ENCODE peak calls at places on chromosomes 12 and 14, in four cellular contexts. One of them, this sample, is unnamed. For H3K4me1, the result is how much of the 10 kb centered on the place peaks cover.

GRCh38 chr12:87365423-87365822 is 663.8 kb downstream of the C12orf50 start:
- DNase-seq in PC-3: no peak
- DNase-seq in pancreas: no peak
- DNase-seq in CD8-positive, alpha-beta T cell: no peak
- DNase-seq in this sample: no peak

GRCh38 chr12:75000120-75000519 is 209.5 kb downstream of the KCNC2 start:
- DNase-seq in PC-3: no peak
- DNase-seq in pancreas: no peak
- DNase-seq in CD8-positive, alpha-beta T cell: no peak
- DNase-seq in this sample: no peak

GRCh38 chr14:68695326-68695768 is 97.5 kb downstream of the ZFP36L1 start:
- DNase-seq in PC-3: peak
- DNase-seq in pancreas: no peak
- DNase-seq in CD8-positive, alpha-beta T cell: no peak
- DNase-seq in this sample: peak

GRCh38 chr12:68240079-68240478 is 13.3 kb downstream of the IL22 start:
- DNase-seq in PC-3: peak
- DNase-seq in pancreas: no peak
- DNase-seq in CD8-positive, alpha-beta T cell: no peak
- DNase-seq in this sample: no peak

GRCh38 chr14:89186850-89187376 is 230.1 kb downstream of the FOXN3 start:
- DNase-seq in PC-3: peak
- DNase-seq in pancreas: no peak
- DNase-seq in CD8-positive, alpha-beta T cell: no peak
- DNase-seq in this sample: no peak

GRCh38 chr12:102512523-102512922 is 32.2 kb upstream of the IGF1 start:
- DNase-seq in PC-3: no peak
- DNase-seq in pancreas: no peak
- DNase-seq in CD8-positive, alpha-beta T cell: no peak
- DNase-seq in this sample: no peak

GRCh38 chr12:100427078-100427477 is 46.6 kb upstream of the NR1H4 start:
- DNase-seq in PC-3: peak
- DNase-seq in pancreas: no peak
- DNase-seq in CD8-positive, alpha-beta T cell: no peak
- DNase-seq in this sample: no peak

GRCh38 chr14:91249841-91250616 is 5.5 kb upstream of the GPR68 start:
- DNase-seq in PC-3: peak
- DNase-seq in pancreas: no peak
- DNase-seq in CD8-positive, alpha-beta T cell: no peak
- DNase-seq in this sample: no peak

GRCh38 chr14:102325791-102326345 is 6.3 kb downstream of the ZNF839 start:
- DNase-seq in PC-3: no peak
- DNase-seq in pancreas: peak
- DNase-seq in CD8-positive, alpha-beta T cell: no peak
- DNase-seq in this sample: no peak

GRCh38 chr12:42985506-42985905 is 396.0 kb upstream of the PRICKLE1 start:
- DNase-seq in PC-3: no peak
- DNase-seq in pancreas: no peak
- DNase-seq in CD8-positive, alpha-beta T cell: no peak
- DNase-seq in this sample: no peak

GRCh38 chr14:22819191-22819988 is 4.2 kb upstream of the SLC7A7 start:
- DNase-seq in PC-3: peak
- DNase-seq in pancreas: peak
- DNase-seq in CD8-positive, alpha-beta T cell: no peak
- DNase-seq in this sample: no peak
- H3K4me1 ChIP-seq in PC-3: under half
- H3K4me1 ChIP-seq in pancreas: under half
- H3K4me1 ChIP-seq in CD8-positive, alpha-beta T cell: under half
- H3K4me1 ChIP-seq in this sample: under half

GRCh38 chr12:29163146-29163545 is 14.1 kb downstream of the FAR2 start:
- DNase-seq in PC-3: peak
- DNase-seq in pancreas: no peak
- DNase-seq in CD8-positive, alpha-beta T cell: no peak
- DNase-seq in this sample: no peak

GRCh38 chr12:29160230-29160629 is 11.2 kb downstream of the FAR2 start:
- DNase-seq in PC-3: no peak
- DNase-seq in pancreas: no peak
- DNase-seq in CD8-positive, alpha-beta T cell: no peak
- DNase-seq in this sample: no peak

GRCh38 chr12:29157486-29157946 is 8.4 kb downstream of the FAR2 start:
- DNase-seq in PC-3: peak
- DNase-seq in pancreas: no peak
- DNase-seq in CD8-positive, alpha-beta T cell: no peak
- DNase-seq in this sample: no peak

GRCh38 chr12:29158364-29158763 is 9.3 kb downstream of the FAR2 start:
- DNase-seq in PC-3: no peak
- DNase-seq in pancreas: no peak
- DNase-seq in CD8-positive, alpha-beta T cell: no peak
- DNase-seq in this sample: no peak

DNA sequence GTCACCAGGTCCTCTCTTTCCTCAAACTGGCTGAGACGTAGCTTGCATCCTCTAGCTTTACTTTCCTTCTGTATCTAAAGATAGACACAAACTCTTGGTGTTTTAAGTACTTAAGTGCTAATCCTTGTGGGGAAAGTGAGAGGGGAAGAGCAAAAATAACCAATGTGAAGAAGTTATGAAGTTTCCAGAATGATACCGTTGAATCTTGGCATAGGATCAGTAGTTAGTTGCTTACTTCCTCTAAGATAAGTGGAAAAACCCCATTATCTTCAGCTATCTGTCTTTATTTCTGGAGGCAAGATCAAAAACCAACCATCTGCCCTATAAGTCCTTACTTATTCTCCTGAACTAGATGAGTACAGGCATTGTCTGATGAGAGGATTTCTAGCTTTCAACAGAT is 10.6 kb downstream of the FAR2 start:
- DNase-seq in PC-3: no peak
- DNase-seq in pancreas: no peak
- DNase-seq in CD8-positive, alpha-beta T cell: no peak
- DNase-seq in this sample: no peak
- H3K4me1 ChIP-seq in PC-3: under half
- H3K4me1 ChIP-seq in pancreas: under half
- H3K4me1 ChIP-seq in CD8-positive, alpha-beta T cell: under half
- H3K4me1 ChIP-seq in this sample: under half

GRCh38 chr12:54740882-54741281 is 92.7 kb upstream of the DCD start:
- DNase-seq in PC-3: no peak
- DNase-seq in pancreas: no peak
- DNase-seq in CD8-positive, alpha-beta T cell: no peak
- DNase-seq in this sample: no peak

GRCh38 chr12:54734196-54734950 is 86.2 kb upstream of the DCD start:
- DNase-seq in PC-3: no peak
- DNase-seq in pancreas: no peak
- DNase-seq in CD8-positive, alpha-beta T cell: no peak
- DNase-seq in this sample: no peak

DNA sequence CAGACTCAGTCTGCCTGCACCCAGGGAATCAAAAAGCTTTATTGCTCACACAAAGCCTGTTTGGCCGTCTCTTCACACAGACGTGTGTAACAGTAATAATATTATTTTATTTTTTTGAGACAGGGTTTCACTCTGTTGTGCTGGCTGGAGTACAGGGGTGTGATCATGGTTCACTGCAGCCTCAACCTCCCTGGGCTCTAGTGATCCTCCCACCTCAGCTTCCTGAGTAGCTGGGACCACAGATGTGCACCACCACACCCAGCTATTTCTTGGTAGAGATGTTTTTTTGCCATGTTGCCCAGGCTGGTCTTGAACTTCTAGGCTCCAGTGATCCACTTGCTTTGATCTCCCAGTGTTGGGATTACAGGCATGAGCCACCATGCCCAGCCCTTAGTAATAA is 88.4 kb upstream of the DCD start:
- DNase-seq in PC-3: no peak
- DNase-seq in pancreas: no peak
- DNase-seq in CD8-positive, alpha-beta T cell: no peak
- DNase-seq in this sample: no peak
- H3K4me1 ChIP-seq in PC-3: under half
- H3K4me1 ChIP-seq in pancreas: under half
- H3K4me1 ChIP-seq in CD8-positive, alpha-beta T cell: under half
- H3K4me1 ChIP-seq in this sample: under half

DNA sequence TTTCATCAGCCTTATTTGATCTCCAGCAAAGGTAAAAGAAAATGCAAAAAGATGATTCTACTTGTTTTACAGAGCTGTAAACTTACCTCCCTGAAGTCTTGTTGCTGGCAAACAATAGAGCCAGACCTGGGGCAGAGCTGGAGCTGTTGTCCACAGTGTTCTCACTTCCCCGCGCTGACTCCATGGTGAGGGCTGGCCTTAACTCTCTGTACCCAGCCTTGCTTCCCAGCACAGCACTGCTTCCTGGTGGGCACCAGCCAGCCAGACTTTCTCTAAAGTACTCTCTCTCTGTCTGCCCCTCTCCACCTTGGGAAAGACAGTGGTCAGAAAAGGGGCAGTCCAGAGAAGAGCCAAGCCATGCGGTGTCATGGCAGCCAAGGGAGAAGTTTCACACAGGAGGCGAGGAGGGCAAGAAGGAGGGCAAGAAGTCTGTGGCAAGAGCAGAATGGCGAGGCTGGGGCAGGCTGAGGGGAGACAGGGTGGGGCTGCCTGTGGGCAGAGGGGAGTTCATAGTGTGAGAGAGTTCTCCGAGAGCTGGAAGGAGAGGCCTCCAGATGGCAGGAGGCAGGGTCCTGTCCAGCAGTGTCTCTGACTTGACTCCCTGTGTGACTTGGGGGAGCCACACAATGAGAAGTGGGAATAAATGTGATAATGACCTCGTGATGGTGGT is 9.3 kb downstream of the EVL start:
- DNase-seq in PC-3: no peak
- DNase-seq in pancreas: no peak
- DNase-seq in CD8-positive, alpha-beta T cell: no peak
- DNase-seq in this sample: no peak
- H3K4me1 ChIP-seq in PC-3: under half
- H3K4me1 ChIP-seq in pancreas: under half
- H3K4me1 ChIP-seq in CD8-positive, alpha-beta T cell: half or more
- H3K4me1 ChIP-seq in this sample: under half

GRCh38 chr12:119683816-119684215 is 15.9 kb downstream of the PRKAB1 start:
- DNase-seq in PC-3: no peak
- DNase-seq in pancreas: no peak
- DNase-seq in CD8-positive, alpha-beta T cell: no peak
- DNase-seq in this sample: no peak
- H3K4me1 ChIP-seq in PC-3: under half
- H3K4me1 ChIP-seq in pancreas: under half
- H3K4me1 ChIP-seq in CD8-positive, alpha-beta T cell: under half
- H3K4me1 ChIP-seq in this sample: under half

GRCh38 chr12:122097641-122098364 is 19.2 kb downstream of the MLXIP start:
- DNase-seq in PC-3: peak
- DNase-seq in pancreas: peak
- DNase-seq in CD8-positive, alpha-beta T cell: no peak
- DNase-seq in this sample: no peak
- H3K4me1 ChIP-seq in PC-3: under half
- H3K4me1 ChIP-seq in pancreas: half or more
- H3K4me1 ChIP-seq in CD8-positive, alpha-beta T cell: half or more
- H3K4me1 ChIP-seq in this sample: under half

This sample was measured in right atrium auricular region.